ENCODE peak calls at places on chromosomes 6 and 20, in four cellular contexts. One of them, this sample, is unnamed.

GRCh38 chr6:170132561-170132991 is 158.3 kb downstream of the DLL1 start:
- DNase-seq in neural progenitor cell: no peak
- DNase-seq in fibroblast of lung: no peak
- DNase-seq in H1: no peak
- DNase-seq in this sample: no peak

GRCh38 chr6:90271831-90272230 is 24.8 kb downstream of the BACH2 start:
- DNase-seq in neural progenitor cell: no peak
- DNase-seq in H1: no peak
- DNase-seq in fibroblast of lung: no peak
- DNase-seq in this sample: no peak

GRCh38 chr6:10151144-10151915 is 263.5 kb downstream of the TFAP2A start:
- DNase-seq in neural progenitor cell: no peak
- DNase-seq in H1: no peak
- DNase-seq in fibroblast of lung: no peak
- DNase-seq in this sample: peak

GRCh38 chr6:137882225-137882961 is 15.3 kb downstream of the TNFAIP3 start:
- DNase-seq in fibroblast of lung: no peak
- DNase-seq in H1: no peak
- DNase-seq in neural progenitor cell: no peak
- DNase-seq in this sample: no peak

GRCh38 chr6:41470341-41471063 is 75.7 kb upstream of the FOXP4 start:
- DNase-seq in H1: peak
- DNase-seq in neural progenitor cell: peak
- DNase-seq in fibroblast of lung: no peak
- DNase-seq in this sample: no peak

GRCh38 chr20:34954905-34955231 is 738 bp downstream of the GSS start:
- DNase-seq in neural progenitor cell: no peak
- DNase-seq in H1: no peak
- DNase-seq in fibroblast of lung: peak
- DNase-seq in this sample: peak

GRCh38 chr20:37296371-37296770 is 6.9 kb downstream of the MANBAL start:
- DNase-seq in fibroblast of lung: no peak
- DNase-seq in H1: no peak
- DNase-seq in neural progenitor cell: no peak
- DNase-seq in this sample: no peak

GRCh38 chr6:149985506-149985937 is 21.8 kb downstream of the ULBP1 start:
- DNase-seq in fibroblast of lung: no peak
- DNase-seq in H1: no peak
- DNase-seq in neural progenitor cell: no peak
- DNase-seq in this sample: no peak

GRCh38 chr6:131733376-131734016 is 22.7 kb upstream of the CTAGE9 start:
- DNase-seq in H1: no peak
- DNase-seq in neural progenitor cell: no peak
- DNase-seq in fibroblast of lung: peak
- DNase-seq in this sample: no peak

GRCh38 chr6:132715204-132715603 is 1.3 kb upstream of the VNN1 start:
- DNase-seq in fibroblast of lung: peak
- DNase-seq in neural progenitor cell: peak
- DNase-seq in H1: peak
- DNase-seq in this sample: peak

GRCh38 chr20:21767739-21768223 is 62.3 kb downstream of the PAX1 start:
- DNase-seq in neural progenitor cell: peak
- DNase-seq in fibroblast of lung: no peak
- DNase-seq in H1: peak
- DNase-seq in this sample: peak

GRCh38 chr6:84762941-84763396 is 1.4 kb downstream of the TBX18 start:
- DNase-seq in neural progenitor cell: peak
- DNase-seq in H1: peak
- DNase-seq in fibroblast of lung: no peak
- DNase-seq in this sample: no peak

GRCh38 chr6:43964659-43965570 is 162.3 kb downstream of the MRPL14 start:
- DNase-seq in fibroblast of lung: no peak
- DNase-seq in H1: peak
- DNase-seq in neural progenitor cell: no peak
- DNase-seq in this sample: no peak

GRCh38 chr6:43269273-43270007 is 26.2 kb downstream of the TTBK1 start:
- DNase-seq in neural progenitor cell: peak
- DNase-seq in fibroblast of lung: no peak
- DNase-seq in H1: no peak
- DNase-seq in this sample: no peak

GRCh38 chr6:28693751-28694443 is 168.2 kb downstream of the GPX5 start:
- DNase-seq in H1: peak
- DNase-seq in fibroblast of lung: no peak
- DNase-seq in neural progenitor cell: peak
- DNase-seq in this sample: no peak

GRCh38 chr20:37680420-37680819 is 13.4 kb upstream of the CTNNBL1 start:
- DNase-seq in neural progenitor cell: no peak
- DNase-seq in H1: no peak
- DNase-seq in fibroblast of lung: peak
- DNase-seq in this sample: peak

GRCh38 chr6:133973109-133973971 is 20.3 kb downstream of the TBPL1 start:
- DNase-seq in H1: no peak
- DNase-seq in neural progenitor cell: peak
- DNase-seq in fibroblast of lung: peak
- DNase-seq in this sample: peak

GRCh38 chr20:47038581-47039560 is 144.2 kb downstream of the EYA2 start:
- DNase-seq in neural progenitor cell: no peak
- DNase-seq in fibroblast of lung: peak
- DNase-seq in H1: no peak
- DNase-seq in this sample: no peak

GRCh38 chr6:8194499-8194898 is 92.2 kb upstream of the EEF1E1 start:
- DNase-seq in H1: no peak
- DNase-seq in fibroblast of lung: no peak
- DNase-seq in neural progenitor cell: peak
- DNase-seq in this sample: no peak
- H2AFZ ChIP-seq in H1: no peak
- H2AFZ ChIP-seq in fibroblast of lung: no peak
- H2AFZ ChIP-seq in neural progenitor cell: peak
- H2AFZ ChIP-seq in this sample: no peak

GRCh38 chr6:51139841-51140462 is 321.3 kb downstream of the TFAP2B start:
- DNase-seq in H1: no peak
- DNase-seq in neural progenitor cell: no peak
- DNase-seq in fibroblast of lung: no peak
- DNase-seq in this sample: no peak
- TF ChIP-seq EZH2 in H1: no peak
- TF ChIP-seq EZH2 in neural progenitor cell: no peak
- TF ChIP-seq EZH2 in fibroblast of lung: no peak
- TF ChIP-seq EZH2 in this sample: no peak

GRCh38 chr6:35754452-35755321 is 17.9 kb downstream of the ARMC12 start:
- DNase-seq in neural progenitor cell: no peak
- DNase-seq in fibroblast of lung: peak
- DNase-seq in H1: no peak
- DNase-seq in this sample: peak
- TF ChIP-seq CTCF in neural progenitor cell: no peak
- TF ChIP-seq CTCF in fibroblast of lung: no peak
- TF ChIP-seq CTCF in H1: no peak
- TF ChIP-seq CTCF in this sample: peak

DNA sequence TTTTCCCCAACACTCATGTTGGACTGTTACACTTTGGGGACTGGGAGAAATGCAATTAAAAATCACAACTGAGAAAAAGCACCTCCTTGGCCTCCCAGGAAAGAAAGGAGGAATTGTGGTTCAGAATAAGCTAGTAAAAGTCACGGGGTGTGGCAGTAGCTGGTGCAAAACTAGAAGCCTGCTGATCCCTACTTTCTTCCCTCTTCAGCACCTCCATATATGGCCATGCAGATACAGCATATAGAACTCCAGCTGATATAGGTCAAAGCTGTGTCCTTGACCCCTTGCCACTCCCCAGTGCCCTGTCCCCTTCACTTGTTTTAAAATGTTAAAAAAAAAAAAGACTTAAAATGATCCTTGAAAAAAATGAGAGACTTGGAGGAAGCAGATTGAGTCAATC is 5.5 kb upstream of the FLRT3 start:
- DNase-seq in H1: no peak
- DNase-seq in fibroblast of lung: no peak
- DNase-seq in neural progenitor cell: no peak
- DNase-seq in this sample: peak
- H2AFZ ChIP-seq in H1: peak
- H2AFZ ChIP-seq in fibroblast of lung: no peak
- H2AFZ ChIP-seq in neural progenitor cell: no peak
- H2AFZ ChIP-seq in this sample: no peak